ENCODE peak calls at places on chromosomes 6 and 20, in seven cellular contexts. Q, L, S, B, I, Z and M are unnamed samples.

GRCh38 chr6:105759946-105760345 is 326.2 kb upstream of the PRDM1 start:
- DNase-seq in Q (no peak), I (no peak), B (no peak), S (no peak), L (no peak), Z (no peak), M (no peak)

GRCh38 chr6:73823046-73823735 is 127.2 kb downstream of the CD109 start:
- DNase-seq in L (no peak), Z (no peak), B (no peak), S (no peak), I (no peak), Q (no peak), M (no peak)

GRCh38 chr6:63140682-63141318 is 70.5 kb upstream of the FKBP1C start:
- DNase-seq in Z (no peak), I (no peak), S (no peak), B (no peak), Q (no peak), L (no peak), M (no peak)

GRCh38 chr6:63352587-63353281 is 33.0 kb upstream of the LGSN start:
- DNase-seq in Q (no peak), S (peak; percentile 43), I (peak; percentile 25), L (peak; percentile 36), Z (no peak), B (no peak), M (no peak)

GRCh38 chr6:215335-216034 is 76.8 kb upstream of the DUSP22 start:
- DNase-seq in I (peak; percentile 38), B (no peak), Z (no peak), S (no peak), L (no peak), Q (no peak), M (no peak)

GRCh38 chr20:34055290-34055689 is 56.8 kb downstream of the EIF2S2 start:
- DNase-seq in Z (no peak), S (no peak), Q (no peak), B (no peak), L (no peak), I (no peak), M (peak; percentile 24)

GRCh38 chr6:138682722-138683521 is 90.6 kb upstream of the CCDC28A start:
- DNase-seq in L (no peak), B (peak; percentile 69), Z (no peak), I (peak; percentile 58), Q (no peak), S (no peak), M (no peak)

GRCh38 chr6:28618889-28619555 is 93.3 kb downstream of the GPX5 start:
- DNase-seq in B (no peak), L (no peak), S (no peak), I (no peak), Q (no peak), Z (no peak), M (no peak)

GRCh38 chr6:16334671-16335070 is 96.3 kb downstream of the GMPR start:
- DNase-seq in Z (no peak), S (peak; percentile 79), B (peak; percentile 91), L (no peak), Q (peak; percentile 62), I (peak; percentile 91), M (no peak)

GRCh38 chr6:49151461-49151860 is 311.6 kb downstream of the MMUT start:
- DNase-seq in I (no peak), S (no peak), L (no peak), Q (no peak), B (no peak), Z (no peak), M (no peak)

GRCh38 chr20:48742233-48742632 is 85.6 kb downstream of the PREX1 start:
- DNase-seq in B (no peak), L (no peak), Z (no peak), Q (no peak), I (no peak), S (no peak), M (no peak)

GRCh38 chr6:34050691-34051090 is 95.2 kb downstream of the GRM4 start:
- DNase-seq in Z (no peak), I (no peak), S (no peak), L (no peak), Q (no peak), B (no peak), M (no peak)

GRCh38 chr6:108106261-108106660 is 31.7 kb upstream of the OSTM1 start:
- DNase-seq in S (no peak), L (no peak), B (no peak), I (no peak), Q (no peak), Z (no peak), M (no peak)

GRCh38 chr20:558117-558516 is 14.5 kb upstream of the CSNK2A1 start:
- DNase-seq in Q (no peak), Z (no peak), I (no peak), B (no peak), S (no peak), L (no peak), M (no peak)

GRCh38 chr6:28764014-28764723 is 159.6 kb downstream of the TRIM27 start:
- DNase-seq in Q (no peak), I (no peak), Z (no peak), S (no peak), L (no peak), B (no peak), M (no peak)

DNA sequence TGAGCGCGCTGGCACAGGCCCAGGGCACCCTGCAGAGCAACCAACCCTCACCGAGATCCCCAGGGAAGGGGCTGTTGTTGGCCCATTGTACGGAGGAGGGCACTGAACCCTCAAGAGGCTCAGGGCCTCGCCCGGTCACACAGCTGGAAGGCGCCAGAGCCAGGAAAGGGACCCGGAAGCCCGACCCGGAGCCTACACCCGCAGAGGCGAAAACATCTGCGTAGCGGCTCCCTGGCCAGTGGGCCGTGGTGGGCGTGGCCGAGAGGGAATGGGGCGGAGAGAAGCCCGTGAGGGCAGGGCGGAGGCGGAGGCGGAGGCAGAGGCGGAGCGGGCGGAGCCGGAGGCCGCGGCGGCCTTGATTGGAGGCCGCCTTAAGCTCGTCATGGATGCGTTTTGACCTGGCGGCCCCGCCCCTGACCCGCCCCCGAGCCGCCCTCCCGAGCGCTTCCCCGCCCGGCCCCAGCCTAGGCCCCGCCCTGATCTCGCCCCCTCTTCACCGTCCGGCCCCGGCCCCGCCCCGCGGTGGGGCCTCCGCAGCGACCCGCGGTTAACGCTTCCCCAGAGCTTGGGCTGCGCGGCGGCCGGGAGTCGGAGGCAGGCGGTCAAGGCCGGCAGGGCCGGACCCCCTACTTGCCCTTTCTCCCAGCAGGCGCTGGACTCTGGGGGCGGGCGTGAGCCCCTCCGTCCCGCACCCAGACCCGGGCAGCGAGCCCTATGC is 2.1 kb upstream of the MRGBP start:
- DNase-seq in S (peak; percentile 96), Q (peak; percentile 94), I (peak; percentile 94), L (peak; percentile 93), Z (peak; percentile 100), B (peak; percentile 98), M (peak; percentile 99)
- TF ChIP-seq POLR2A in S (peak; percentile 62), Q (peak; percentile 95), I (no peak), L (no peak), Z (peak; percentile 62), B (peak; percentile 71), M (peak; percentile 81)

GRCh38 chr6:44238687-44239350 is 8.1 kb upstream of the HSP90AB1 start:
- DNase-seq in Z (peak; percentile 28), S (no peak), B (no peak), L (no peak), I (no peak), Q (no peak), M (no peak)
- TF ChIP-seq POLR2A in Z (no peak), S (no peak), B (no peak), L (no peak), I (no peak), Q (no peak), M (no peak)

GRCh38 chr6:91337967-91338366 is 751.1 kb upstream of the MAP3K7 start:
- DNase-seq in I (no peak), Z (no peak), Q (no peak), L (no peak), S (no peak), B (no peak), M (no peak)

GRCh38 chr6:91341473-91341872 is 754.6 kb upstream of the MAP3K7 start:
- DNase-seq in Q (no peak), L (no peak), Z (no peak), S (no peak), I (no peak), B (no peak), M (no peak)

GRCh38 chr6:91340998-91341397 is 754.1 kb upstream of the MAP3K7 start:
- DNase-seq in S (no peak), Z (no peak), L (no peak), I (no peak), B (no peak), Q (no peak), M (no peak)
- TF ChIP-seq POLR2A in S (no peak), Z (no peak), L (no peak), I (no peak), B (no peak), Q (no peak), M (no peak)

GRCh38 chr20:63777614-63778013 is 38.0 kb downstream of the SLC2A4RG start:
- DNase-seq in B (no peak), Q (no peak), Z (no peak), I (no peak), S (no peak), L (no peak), M (no peak)

GRCh38 chr20:63774348-63774735 is 34.8 kb downstream of the SLC2A4RG start:
- DNase-seq in B (no peak), Z (peak; percentile 87), L (no peak), S (no peak), I (no peak), Q (no peak), M (no peak)

GRCh38 chr20:63773571-63774347 is 34.2 kb downstream of the SLC2A4RG start:
- DNase-seq in B (no peak), L (no peak), S (no peak), I (no peak), Z (no peak), Q (no peak), M (no peak)

GRCh38 chr20:63772781-63773520 is 33.4 kb downstream of the SLC2A4RG start:
- DNase-seq in L (no peak), S (peak; percentile 68), Q (no peak), Z (peak; percentile 90), B (peak; percentile 64), I (no peak), M (no peak)

DNA sequence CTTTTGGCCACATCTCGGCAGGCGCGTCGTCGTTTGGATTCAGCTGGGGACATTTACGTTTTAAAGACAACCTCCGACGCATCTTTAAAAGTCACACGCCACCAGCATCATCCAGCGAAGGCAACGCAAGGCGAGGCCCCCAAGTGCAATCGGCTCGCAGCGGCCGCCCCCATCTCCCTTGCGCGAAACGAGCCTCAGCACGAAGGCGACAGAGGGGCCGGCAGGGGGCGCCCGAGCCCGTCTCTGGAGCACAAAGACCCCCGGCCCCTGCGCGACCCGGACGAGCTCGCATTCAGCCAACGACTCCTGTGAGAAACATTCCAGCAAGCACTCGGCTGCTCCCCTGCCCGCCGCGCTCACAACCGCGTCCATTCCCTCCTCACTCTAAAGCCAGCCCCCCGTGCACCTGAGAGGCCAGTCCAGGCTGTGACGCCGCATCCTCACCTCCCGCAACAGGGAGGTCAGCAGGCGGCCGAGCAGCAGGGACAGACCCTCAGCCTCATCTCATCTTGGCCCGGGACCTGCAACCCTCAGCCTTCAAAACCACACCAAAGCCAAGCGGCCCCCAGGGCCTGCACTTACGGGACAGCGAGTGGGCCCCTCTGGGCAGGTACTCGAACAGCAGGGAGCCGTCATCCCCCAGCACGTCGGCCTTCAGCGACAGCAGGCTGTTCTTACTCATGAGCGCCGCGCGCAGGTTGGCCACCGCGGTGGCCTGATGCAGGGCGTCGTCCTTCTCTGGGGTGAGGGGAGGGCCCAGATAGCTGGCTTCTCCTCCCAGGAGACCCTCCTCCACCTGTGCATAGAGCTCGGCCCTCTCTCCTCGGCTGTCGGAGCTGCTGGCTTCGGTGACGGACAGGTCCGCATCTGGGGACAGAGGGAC is 35.8 kb downstream of the SLC2A4RG start:
- DNase-seq in Z (no peak), L (no peak), B (peak; percentile 72), I (no peak), S (no peak), Q (no peak), M (peak; percentile 54)
- TF ChIP-seq POLR2A in Z (no peak), L (no peak), B (no peak), I (no peak), S (no peak), Q (no peak), M (no peak)